ENCODE peak calls at places on chromosomes 16 and 17, in six cellular contexts. Q is AG08396, A is dermis blood vessel endothelial cell, N is NCI-H2171 treated with DMSO at 0.1 percent for 48 hours, V is H54, E is cardiac fibroblast. P is an unnamed sample.

GRCh38 chr17:78257810-78258322 is 26.4 kb downstream of the TMEM235 start:
- DNase-seq in Q (no peak), A (no peak), N (no peak), V (no peak), E (peak), P (no peak)

GRCh38 chr17:30312218-30312617 is 20.5 kb upstream of the BLMH start:
- DNase-seq in Q (no peak), A (no peak), N (no peak), V (no peak), E (no peak), P (no peak)

GRCh38 chr16:57000271-57001025 is 11.1 kb downstream of the NLRC5 start:
- DNase-seq in Q (peak), A (peak), N (no peak), V (peak), E (peak), P (no peak)

GRCh38 chr17:82914375-82914774 is 74.6 kb upstream of the ZNF750 start:
- DNase-seq in Q (no peak), A (peak), N (no peak), V (no peak), E (peak), P (no peak)

GRCh38 chr17:6551909-6552768 is 4.2 kb downstream of the PITPNM3 start:
- DNase-seq in Q (no peak), A (no peak), N (no peak), V (no peak), E (peak), P (peak)

GRCh38 chr17:10099051-10099571 is 99.3 kb downstream of the GAS7 start:
- DNase-seq in Q (no peak), A (no peak), N (no peak), V (no peak), E (peak), P (no peak)

GRCh38 chr17:67999291-67999911 is 3.1 kb upstream of the C17orf58 start:
- DNase-seq in Q (peak), A (no peak), N (no peak), V (no peak), E (peak), P (peak)

GRCh38 chr17:2712300-2713043 is 908 bp upstream of the CLUH start:
- DNase-seq in Q (no peak), A (no peak), N (no peak), V (no peak), E (no peak), P (no peak)

GRCh38 chr16:21950782-21951521 is 2.2 kb upstream of the UQCRC2 start:
- DNase-seq in Q (peak), A (peak), N (peak), V (no peak), E (peak), P (no peak)